ENCODE peak calls at places on chromosomes 5 and 9, in eight cellular contexts. T is CD8-positive, alpha-beta memory T cell; P is HCT116; M is sigmoid colon; R is uterus; J is GM23338; N is neuronal stem cell; X is RWPE1. U is an unnamed sample.

GRCh38 chr9:14383296-14383695 is 69.4 kb upstream of the NFIB start:
- DNase-seq in T (no peak), P (no peak), M (no peak), R (no peak), J (no peak), N (no peak), X (no peak), U (no peak)

GRCh38 chr9:15287309-15287708 is 19.7 kb downstream of the TTC39B start:
- DNase-seq in T (no peak), P (no peak), M (no peak), R (no peak), J (no peak), N (no peak), X (no peak), U (no peak)

GRCh38 chr9:5042661-5043178 is 57.6 kb downstream of the JAK2 start:
- DNase-seq in T (no peak), P (no peak), M (no peak), R (no peak), J (peak; percentile 43), N (no peak), X (no peak), U (no peak)

GRCh38 chr9:72960446-72960845 is 7.6 kb upstream of the ALDH1A1 start:
- DNase-seq in T (no peak), P (no peak), M (no peak), R (no peak), J (no peak), N (no peak), X (peak; percentile 30), U (no peak)

GRCh38 chr9:137428841-137429545 is 5.8 kb downstream of the NOXA1 start:
- DNase-seq in T (no peak), P (no peak), M (no peak), R (no peak), J (no peak), N (no peak), X (no peak), U (no peak)

GRCh38 chr5:116532762-116533525 is 41.7 kb downstream of the SEMA6A start:
- DNase-seq in T (no peak), P (no peak), M (no peak), R (no peak), J (no peak), N (no peak), X (no peak), U (no peak)

GRCh38 chr5:83586874-83587776 is 115.6 kb downstream of the VCAN start:
- DNase-seq in T (no peak), P (no peak), M (no peak), R (no peak), J (no peak), N (no peak), X (no peak), U (no peak)

GRCh38 chr5:10550222-10550995 is 13.5 kb upstream of the ANKRD33B start:
- DNase-seq in T (no peak), P (no peak), M (peak; percentile 34), R (no peak), J (no peak), N (no peak), X (no peak), U (no peak)

GRCh38 chr5:143569213-143569663 is 165.8 kb upstream of the NR3C1 start:
- DNase-seq in T (no peak), P (no peak), M (no peak), R (no peak), J (no peak), N (no peak), X (no peak), U (no peak)

GRCh38 chr5:172559004-172559932 is 81.8 kb upstream of the NEURL1B start:
- DNase-seq in T (no peak), P (peak; percentile 6), M (peak; percentile 95), R (peak; percentile 92), J (no peak), N (no peak), X (peak; percentile 92), U (no peak)
- H3K27ac ChIP-seq in T (no peak overlapping the region), P (no peak overlapping the region), M (peak overlapping the region; percentile 84), R (peak overlapping the region; percentile 89), J (no peak overlapping the region), N (no peak overlapping the region), X (peak overlapping the region; percentile 85), U (no peak overlapping the region)

GRCh38 chr9:90641868-90642558 is 611 bp downstream of the DIRAS2 start:
- DNase-seq in T (no peak), P (no peak), M (no peak), R (no peak), J (peak; percentile 24), N (peak; percentile 27), X (no peak), U (peak; percentile 27)
- H3K27ac ChIP-seq in T (no peak overlapping the region), P (no peak overlapping the region), M (no peak overlapping the region), R (no peak overlapping the region), J (no peak overlapping the region), N (no peak overlapping the region), X (no peak overlapping the region), U (peak overlapping the region; percentile 73)

GRCh38 chr9:112249277-112249676 is 74.2 kb upstream of the SUSD1 start:
- DNase-seq in T (no peak), P (no peak), M (no peak), R (no peak), J (no peak), N (no peak), X (peak; percentile 48), U (no peak)
- H3K27ac ChIP-seq in T (no peak overlapping the region), P (no peak overlapping the region), M (no peak overlapping the region), R (no peak overlapping the region), J (no peak overlapping the region), N (no peak overlapping the region), X (no peak overlapping the region), U (no peak overlapping the region)

DNA sequence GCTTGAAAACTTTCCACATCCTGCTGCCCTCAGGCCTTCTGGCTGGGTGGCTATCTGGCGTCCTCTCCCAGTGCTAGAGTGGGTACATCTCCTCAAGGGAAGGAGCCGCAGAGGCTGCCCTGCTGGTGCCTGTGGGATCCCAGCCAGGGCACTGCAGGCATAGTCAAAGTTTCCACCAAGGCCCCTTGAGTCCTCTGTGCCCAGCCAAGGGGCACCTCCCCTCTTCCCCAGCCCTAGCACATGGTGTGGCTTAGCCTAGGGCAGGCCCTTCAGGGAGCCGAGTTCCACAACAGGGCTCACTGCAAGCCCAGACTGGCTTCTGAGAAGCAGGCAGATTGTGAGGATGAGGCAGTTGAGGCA is 103.2 kb downstream of the RGS3 start:
- DNase-seq in T (no peak), P (no peak), M (peak; percentile 73), R (peak; percentile 12), J (no peak), N (no peak), X (peak; percentile 51), U (no peak)
- H3K27ac ChIP-seq in T (no peak overlapping the region), P (no peak overlapping the region), M (peak overlapping the region; percentile 87), R (no peak overlapping the region), J (no peak overlapping the region), N (no peak overlapping the region), X (peak overlapping the region; percentile 93), U (peak overlapping the region; percentile 92)

GRCh38 chr5:16464664-16465543 is 696 bp downstream of the ZNF622 start:
- DNase-seq in T (no peak), P (no peak), M (no peak), R (no peak), J (peak; percentile 34), N (no peak), X (no peak), U (no peak)
- H3K27ac ChIP-seq in T (peak overlapping the region; percentile 82), P (peak overlapping the region; percentile 60), M (peak overlapping the region; percentile 85), R (peak overlapping the region; percentile 77), J (no peak overlapping the region), N (no peak overlapping the region), X (peak overlapping the region; percentile 75), U (peak overlapping the region; percentile 70)

U was measured in substantia nigra.